ENCODE peak calls at places on chromosome 22, in six cellular contexts. J, H, V, D, O and L are unnamed samples.

GRCh38 chr22:44570476-44571445 is 72.7 kb upstream of the RTL6 start:
- DNase-seq in O (no peak), H (no peak), D (no peak), J (peak), V (no peak), L (no peak)

GRCh38 chr22:35567794-35568193 is 27.2 kb downstream of the RASD2 start:
- DNase-seq in V (no peak), J (no peak), H (no peak), O (no peak), D (no peak), L (no peak)

GRCh38 chr22:22178992-22179391 is 65.6 kb upstream of the VPREB1 start:
- DNase-seq in V (no peak), J (no peak), D (no peak), H (no peak), O (no peak), L (no peak)

GRCh38 chr22:35074583-35074982 is 8.6 kb downstream of the ISX start:
- DNase-seq in H (no peak), D (no peak), V (no peak), O (no peak), J (no peak), L (no peak)

GRCh38 chr22:36839356-36840073 is 21.3 kb upstream of the NCF4 start:
- DNase-seq in J (no peak), V (no peak), O (no peak), D (no peak), H (no peak), L (no peak)

GRCh38 chr22:44357962-44358553 is 45.3 kb upstream of the SHISAL1 start:
- DNase-seq in H (no peak), V (no peak), J (no peak), D (no peak), O (no peak), L (peak)

GRCh38 chr22:23539135-23539838 is 40.8 kb downstream of the IGLL1 start:
- DNase-seq in V (peak), J (peak), O (no peak), D (peak), H (peak), L (no peak)

GRCh38 chr22:29156507-29156906 is 49.2 kb upstream of the EMID1 start:
- DNase-seq in D (peak), H (peak), V (no peak), O (no peak), J (peak), L (peak)

GRCh38 chr22:41772645-41773044 is 27.8 kb upstream of the CCDC134 start:
- DNase-seq in D (no peak), H (no peak), V (no peak), O (peak), J (no peak), L (no peak)

GRCh38 chr22:44325718-44326548 is 13.2 kb upstream of the SHISAL1 start:
- DNase-seq in J (no peak), O (no peak), V (no peak), D (peak), H (peak), L (no peak)

GRCh38 chr22:20725987-20726558 is 47.8 kb upstream of the SERPIND1 start:
- DNase-seq in V (no peak), J (no peak), D (no peak), H (peak), O (no peak), L (no peak)

GRCh38 chr22:22462813-22463567 is 45.6 kb downstream of the ZNF280B start:
- DNase-seq in V (no peak), D (peak), O (no peak), H (no peak), J (no peak), L (no peak)

GRCh38 chr22:19753090-19753842 is 7.3 kb upstream of the TBX1 start:
- DNase-seq in H (no peak), J (no peak), D (no peak), V (no peak), O (no peak), L (no peak)

GRCh38 chr22:17264321-17265052 is 45.3 kb upstream of the ADA2 start:
- DNase-seq in O (no peak), D (peak), H (no peak), J (peak), V (no peak), L (no peak)

GRCh38 chr22:20400606-20401375 is 6.8 kb downstream of the ZNF74 start:
- DNase-seq in V (no peak), O (no peak), D (no peak), H (no peak), J (no peak), L (no peak)

GRCh38 chr22:44726439-44726838 is 24.4 kb downstream of the PRR5 start:
- DNase-seq in H (no peak), V (no peak), J (no peak), D (no peak), O (no peak), L (no peak)

GRCh38 chr22:22156716-22157499 is 87.7 kb upstream of the VPREB1 start:
- DNase-seq in H (peak), V (peak), J (peak), O (peak), D (peak), L (no peak)

GRCh38 chr22:17120711-17121234 is 387 bp downstream of the TMEM121B start:
- DNase-seq in J (peak), O (no peak), D (no peak), H (no peak), V (peak), L (no peak)

GRCh38 chr22:42817556-42817955 is 39.5 kb downstream of the ARFGAP3 start:
- DNase-seq in H (no peak), J (no peak), O (no peak), D (peak), V (no peak), L (no peak)

GRCh38 chr22:35397095-35397904 is 2.6 kb upstream of the MCM5 start:
- DNase-seq in D (peak), V (no peak), O (peak), H (no peak), J (no peak), L (no peak)

GRCh38 chr22:19816372-19817119 is 38.1 kb downstream of the GNB1L start:
- DNase-seq in J (no peak), O (no peak), H (no peak), V (no peak), D (no peak), L (peak)

GRCh38 chr22:48511211-48511610 is 1316.5 kb downstream of the BRD1 start:
- DNase-seq in D (no peak), V (no peak), J (no peak), H (no peak), O (no peak), L (no peak)

GRCh38 chr22:23212061-23213030 is 32.0 kb downstream of the BCR start:
- DNase-seq in J (peak), H (no peak), O (no peak), D (no peak), V (no peak), L (no peak)

GRCh38 chr22:45442120-45442519 is 28.6 kb downstream of the RIBC2 start:
- DNase-seq in H (no peak), J (no peak), V (no peak), O (no peak), D (no peak), L (no peak)

GRCh38 chr22:41488596-41489385 is 19.9 kb downstream of the ACO2 start:
- DNase-seq in D (no peak), H (no peak), V (no peak), J (no peak), O (no peak), L (peak)

GRCh38 chr22:33240901-33241300 is 182.7 kb upstream of the SYN3 start:
- DNase-seq in D (no peak), H (no peak), V (no peak), O (no peak), J (no peak), L (no peak)

GRCh38 chr22:21593406-21594232 is 26.1 kb downstream of the UBE2L3 start:
- DNase-seq in D (no peak), O (no peak), V (peak), H (no peak), J (no peak), L (no peak)

GRCh38 chr22:35467788-35468187 is 67.8 kb downstream of the MCM5 start:
- DNase-seq in J (peak), H (no peak), V (no peak), O (no peak), D (peak), L (no peak)

GRCh38 chr22:29093501-29093921 is 20.7 kb downstream of the KREMEN1 start:
- DNase-seq in J (no peak), D (no peak), V (no peak), H (peak), O (no peak), L (no peak)

GRCh38 chr22:20583471-20583922 is 76.1 kb downstream of the MED15 start:
- DNase-seq in H (no peak), D (no peak), O (no peak), V (no peak), J (no peak), L (no peak)

GRCh38 chr22:20128902-20129746 is 2.5 kb upstream of the ZDHHC8 start:
- DNase-seq in H (peak), O (no peak), J (peak), V (peak), D (peak), L (no peak)

GRCh38 chr22:42282252-42282942 is 11.9 kb upstream of the TCF20 start:
- DNase-seq in D (no peak), H (no peak), O (no peak), V (no peak), J (no peak), L (peak)

GRCh38 chr22:35620624-35621245 is 3.6 kb upstream of the MB start:
- DNase-seq in V (no peak), J (peak), H (peak), D (peak), O (no peak), L (no peak)

GRCh38 chr22:22812031-22812905 is 75.3 kb upstream of the IGLL5 start:
- DNase-seq in D (no peak), H (no peak), O (no peak), V (no peak), J (no peak), L (no peak)

GRCh38 chr22:44384981-44385610 is 72.3 kb upstream of the SHISAL1 start:
- DNase-seq in O (no peak), D (no peak), V (no peak), J (no peak), H (no peak), L (peak)

GRCh38 chr22:42492323-42492690 is 27.3 kb downstream of the RRP7A start:
- DNase-seq in O (no peak), D (no peak), V (no peak), J (no peak), H (no peak), L (peak)

GRCh38 chr22:20495861-20496681 is 476 bp upstream of the KLHL22 start:
- DNase-seq in V (peak), D (peak), O (no peak), J (peak), H (peak), L (peak)

DNA sequence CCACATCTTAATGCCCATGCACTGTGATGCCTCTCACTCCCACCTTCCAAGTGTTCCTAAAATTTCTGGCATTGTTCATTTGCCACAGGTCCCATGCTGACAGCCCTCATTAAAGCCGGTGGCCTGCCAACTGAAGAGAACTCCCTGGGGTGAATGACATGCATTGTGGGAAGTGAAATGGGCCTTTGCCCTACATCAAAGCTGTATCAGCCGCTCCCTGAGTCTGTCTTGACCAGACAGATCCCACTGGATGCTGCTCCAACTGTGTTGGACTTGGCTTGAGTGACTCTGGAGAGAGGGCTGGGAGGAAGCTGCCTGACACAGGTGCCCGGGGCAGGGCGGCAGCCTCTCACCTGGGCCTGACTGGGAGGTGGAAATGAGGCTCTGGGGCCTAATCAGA is 8.8 kb upstream of the SEC14L4 start:
- DNase-seq in D (no peak), V (no peak), J (no peak), O (no peak), H (no peak), L (no peak)
- TF ChIP-seq CTCF in D (no peak), V (no peak), J (no peak), O (no peak), H (no peak), L (no peak)

GRCh38 chr22:50074056-50074455 is 11.2 kb downstream of the MLC1 start:
- DNase-seq in J (no peak), V (no peak), D (no peak), O (no peak), H (no peak), L (no peak)
- TF ChIP-seq CTCF in J (no peak), V (no peak), D (no peak), O (no peak), H (no peak), L (no peak)

DNA sequence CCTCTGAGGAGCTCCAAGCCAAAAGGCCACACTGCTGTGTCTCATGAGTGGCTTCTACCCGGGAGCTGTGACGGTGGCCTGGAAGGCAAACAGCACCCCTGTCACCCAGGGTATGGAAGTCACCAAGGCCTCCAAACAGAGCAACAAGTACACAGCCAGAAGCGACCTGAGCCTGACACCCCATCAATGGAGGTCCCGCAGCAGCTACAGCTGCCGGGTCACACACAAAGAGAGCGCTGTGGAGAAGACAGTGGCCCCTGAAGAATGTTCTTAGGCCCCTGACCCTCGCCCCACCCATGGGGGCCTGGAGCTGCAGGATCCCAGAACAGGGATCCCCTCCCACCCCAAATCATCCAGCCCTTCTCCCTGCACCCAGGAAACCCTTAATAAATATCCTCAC is 4.9 kb downstream of the RFPL2 start:
- DNase-seq in H (no peak), V (no peak), J (no peak), D (no peak), O (no peak), L (no peak)
- TF ChIP-seq CTCF in H (no peak), V (no peak), J (no peak), D (no peak), O (no peak), L (no peak)

GRCh38 chr22:26172389-26172990 is 3.2 kb downstream of the SEZ6L start:
- DNase-seq in V (peak), O (no peak), J (peak), D (peak), H (no peak), L (no peak)
- TF ChIP-seq CTCF in V (peak), O (peak), J (peak), D (peak), H (peak), L (peak)

GRCh38 chr22:46533434-46533833 is 4.0 kb downstream of the CELSR1 start:
- DNase-seq in V (no peak), J (no peak), D (no peak), H (no peak), O (no peak), L (peak)
- TF ChIP-seq CTCF in V (no peak), J (no peak), D (no peak), H (no peak), O (no peak), L (no peak)

GRCh38 chr22:39514373-39514973 is 5.9 kb upstream of the ATF4 start:
- DNase-seq in V (peak), O (no peak), J (peak), H (no peak), D (peak), L (no peak)
- TF ChIP-seq CTCF in V (peak), O (peak), J (peak), H (peak), D (peak), L (peak)

DNA sequence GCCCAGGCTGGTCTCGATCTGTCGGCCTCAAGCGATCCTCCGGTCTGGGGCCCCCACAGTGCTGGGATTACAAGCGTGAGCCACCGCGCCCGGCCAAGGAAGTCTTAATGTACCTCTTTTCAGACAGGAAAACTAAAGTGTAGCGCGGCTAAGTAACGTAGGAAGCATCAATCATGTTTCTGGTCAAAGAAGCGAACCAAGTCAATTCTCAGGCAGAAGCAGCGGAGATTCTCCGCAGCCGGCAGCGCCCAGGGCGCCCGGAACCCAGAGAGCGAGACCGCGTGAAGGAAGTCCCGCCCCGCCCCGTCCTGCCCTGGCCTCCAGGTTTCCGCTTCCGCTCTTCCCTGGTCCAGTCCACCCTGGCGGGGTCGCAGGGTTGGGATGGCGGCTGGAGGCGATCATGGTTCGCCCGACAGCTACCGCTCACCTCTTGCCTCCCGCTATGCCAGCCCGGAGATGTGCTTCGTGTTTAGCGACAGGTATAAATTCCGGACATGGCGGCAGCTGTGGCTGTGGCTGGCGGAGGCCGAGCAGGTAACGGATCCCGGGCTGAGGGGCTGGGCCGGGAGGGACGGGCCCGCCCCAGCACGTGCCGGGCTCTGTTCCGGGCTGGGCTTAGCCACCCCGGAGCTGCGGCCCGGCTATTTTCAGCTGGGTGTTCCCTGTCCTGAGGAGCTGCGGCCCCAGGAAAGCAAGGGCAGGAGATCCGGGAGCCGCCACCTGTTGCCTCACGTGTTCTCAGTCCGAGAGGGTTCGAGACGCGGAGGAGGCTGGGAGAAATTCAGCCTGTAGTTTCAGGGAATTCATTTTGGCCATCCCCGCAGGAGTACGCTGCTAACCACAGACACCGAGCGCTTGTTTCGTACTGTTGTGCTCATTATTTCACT is at the start of gene ADSL:
- DNase-seq in V (peak), J (peak), D (peak), O (peak), H (peak), L (peak)
- TF ChIP-seq CTCF in V (no peak), J (no peak), D (peak), O (no peak), H (no peak), L (peak)

DNA sequence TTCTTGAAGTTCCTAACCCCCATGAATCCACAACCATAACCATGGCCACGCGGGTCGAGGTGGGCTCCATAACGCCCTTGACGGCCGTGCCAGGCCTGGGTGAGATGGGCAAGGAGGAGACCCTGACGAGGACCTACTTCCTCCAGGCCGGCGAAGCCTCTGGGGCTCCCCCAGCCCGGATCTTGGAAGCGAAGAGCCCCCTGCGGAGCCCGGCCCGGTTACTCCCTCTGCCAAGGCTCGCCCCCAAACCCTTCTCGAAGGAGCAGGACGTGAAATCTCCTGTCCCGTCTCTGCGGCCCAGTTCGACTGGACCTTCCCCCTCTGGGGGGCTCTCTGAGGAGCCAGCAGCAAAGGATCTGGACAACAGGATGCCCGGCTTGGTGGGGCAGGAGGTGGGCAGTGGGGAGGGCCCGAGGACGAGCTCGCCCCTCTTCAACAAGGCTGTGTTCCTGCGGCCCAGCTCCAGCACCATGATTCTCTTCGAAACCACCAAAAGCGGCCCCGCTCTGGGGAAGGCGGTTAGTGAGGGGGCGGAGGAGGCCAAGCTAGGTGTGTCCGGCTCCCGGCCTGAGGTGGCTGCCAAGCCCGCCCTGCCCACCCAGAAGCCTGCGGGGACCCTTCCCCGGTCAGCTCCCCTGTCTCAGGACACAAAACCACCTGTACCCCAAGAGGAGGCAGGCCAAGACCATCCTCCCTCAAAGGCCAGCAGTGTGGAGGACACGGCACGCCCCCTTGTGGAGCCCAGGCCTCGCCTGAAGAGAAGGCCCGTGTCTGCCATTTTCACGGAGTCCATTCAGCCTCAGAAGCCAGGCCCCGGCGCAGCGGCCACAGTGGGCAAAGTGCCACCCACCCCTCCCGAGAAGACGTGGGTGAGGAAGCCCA is 75.7 kb downstream of the KIAA1671 start:
- DNase-seq in H (no peak), O (no peak), V (peak), J (peak), D (peak), L (no peak)
- TF ChIP-seq CTCF in H (peak), O (peak), V (no peak), J (peak), D (peak), L (peak)

DNA sequence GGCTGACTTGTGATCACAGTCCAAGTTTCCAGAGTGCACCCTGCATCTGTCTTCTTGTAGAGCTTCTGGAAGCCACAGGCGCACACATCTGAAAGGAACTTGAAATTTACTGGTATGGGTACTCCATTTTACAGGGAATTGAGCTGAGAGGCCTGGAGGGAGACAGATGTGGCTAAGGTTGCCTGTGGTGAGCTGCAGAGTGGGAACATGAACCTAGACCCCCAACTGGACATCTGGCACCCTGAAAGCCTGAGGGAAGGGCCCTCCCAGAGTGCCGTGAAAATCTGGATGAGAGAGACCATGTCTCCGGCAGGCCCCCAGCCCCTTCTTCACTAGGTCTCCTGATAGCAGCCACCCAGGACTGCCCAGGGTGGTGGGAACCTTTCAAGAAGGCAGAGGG is 22.6 kb upstream of the SOX10 start:
- DNase-seq in J (no peak), H (no peak), O (no peak), V (no peak), D (no peak), L (no peak)
- TF ChIP-seq CTCF in J (no peak), H (no peak), O (no peak), V (no peak), D (no peak), L (no peak)